ENCODE peak calls at places on chromosomes 3 and 15, in seven cellular contexts. One of them, this sample, is unnamed.
A peak's percentile ranks its signal among the peaks of the same experiment; 100 is the strongest.

GRCh38 chr3:186461141-186461540 is 83.0 kb downstream of the CRYGS start:
- DNase-seq in ELR: peak; percentile 81
- DNase-seq in foreskin melanocyte: peak; percentile 88
- DNase-seq in adipocyte: no peak
- DNase-seq in glutamatergic neuron: no peak
- DNase-seq in GM23248: peak; percentile 82
- DNase-seq in globus pallidus: no peak
- DNase-seq in this sample: no peak

GRCh38 chr3:29141912-29142262 is 139.0 kb upstream of the RBMS3 start:
- DNase-seq in foreskin melanocyte: no peak
- DNase-seq in adipocyte: no peak
- DNase-seq in globus pallidus: no peak
- DNase-seq in ELR: no peak
- DNase-seq in GM23248: no peak
- DNase-seq in glutamatergic neuron: no peak
- DNase-seq in this sample: no peak

GRCh38 chr3:1532935-1533606 is 440.2 kb downstream of the CNTN6 start:
- DNase-seq in glutamatergic neuron: no peak
- DNase-seq in globus pallidus: no peak
- DNase-seq in ELR: no peak
- DNase-seq in GM23248: no peak
- DNase-seq in adipocyte: no peak
- DNase-seq in foreskin melanocyte: no peak
- DNase-seq in this sample: no peak

GRCh38 chr3:155870133-155870944 is at the start of gene GMPS:
- DNase-seq in ELR: peak; percentile 94
- DNase-seq in glutamatergic neuron: peak; percentile 97
- DNase-seq in globus pallidus: peak; percentile 95
- DNase-seq in GM23248: peak; percentile 97
- DNase-seq in adipocyte: peak; percentile 98
- DNase-seq in foreskin melanocyte: peak; percentile 81
- DNase-seq in this sample: peak; percentile 90

GRCh38 chr3:138935864-138936762 is 10.8 kb downstream of the FOXL2 start:
- DNase-seq in ELR: peak; percentile 70
- DNase-seq in GM23248: peak; percentile 76
- DNase-seq in glutamatergic neuron: peak; percentile 93
- DNase-seq in adipocyte: peak; percentile 80
- DNase-seq in foreskin melanocyte: peak; percentile 45
- DNase-seq in globus pallidus: peak; percentile 48
- DNase-seq in this sample: peak; percentile 44

GRCh38 chr3:48552111-48552911 is 4.3 kb downstream of the PFKFB4 start:
- DNase-seq in foreskin melanocyte: no peak
- DNase-seq in adipocyte: no peak
- DNase-seq in glutamatergic neuron: no peak
- DNase-seq in globus pallidus: no peak
- DNase-seq in ELR: no peak
- DNase-seq in GM23248: no peak
- DNase-seq in this sample: no peak

GRCh38 chr3:33957176-33957575 is 158.7 kb downstream of the PDCD6IP start:
- DNase-seq in foreskin melanocyte: no peak
- DNase-seq in ELR: no peak
- DNase-seq in glutamatergic neuron: no peak
- DNase-seq in GM23248: no peak
- DNase-seq in adipocyte: no peak
- DNase-seq in globus pallidus: no peak
- DNase-seq in this sample: no peak

GRCh38 chr15:39586387-39587171 is 5.7 kb downstream of the THBS1 start:
- DNase-seq in globus pallidus: no peak
- DNase-seq in ELR: peak; percentile 82
- DNase-seq in adipocyte: peak; percentile 63
- DNase-seq in GM23248: peak; percentile 93
- DNase-seq in glutamatergic neuron: no peak
- DNase-seq in foreskin melanocyte: no peak
- DNase-seq in this sample: no peak

GRCh38 chr15:58446521-58446920 is 14.7 kb downstream of the LIPC start:
- DNase-seq in foreskin melanocyte: no peak
- DNase-seq in glutamatergic neuron: no peak
- DNase-seq in ELR: no peak
- DNase-seq in GM23248: no peak
- DNase-seq in globus pallidus: no peak
- DNase-seq in adipocyte: no peak
- DNase-seq in this sample: no peak

GRCh38 chr3:117589454-117589853 is 879.9 kb downstream of the TUSC7 start:
- DNase-seq in glutamatergic neuron: no peak
- DNase-seq in foreskin melanocyte: no peak
- DNase-seq in ELR: no peak
- DNase-seq in globus pallidus: peak; percentile 51
- DNase-seq in GM23248: no peak
- DNase-seq in adipocyte: no peak
- DNase-seq in this sample: peak; percentile 9

GRCh38 chr15:44427756-44428724 is 611 bp downstream of the CTDSPL2 start:
- DNase-seq in adipocyte: peak; percentile 78
- DNase-seq in glutamatergic neuron: peak; percentile 71
- DNase-seq in ELR: peak; percentile 73
- DNase-seq in globus pallidus: no peak
- DNase-seq in GM23248: peak; percentile 82
- DNase-seq in foreskin melanocyte: no peak
- DNase-seq in this sample: no peak

GRCh38 chr15:35437157-35437556 is 108.8 kb downstream of the DPH6 start:
- DNase-seq in adipocyte: peak; percentile 9
- DNase-seq in foreskin melanocyte: no peak
- DNase-seq in GM23248: peak; percentile 27
- DNase-seq in glutamatergic neuron: no peak
- DNase-seq in ELR: peak; percentile 19
- DNase-seq in globus pallidus: no peak
- DNase-seq in this sample: no peak

GRCh38 chr3:9226326-9226725 is 23.1 kb downstream of the SRGAP3 start:
- DNase-seq in glutamatergic neuron: no peak
- DNase-seq in globus pallidus: no peak
- DNase-seq in ELR: no peak
- DNase-seq in GM23248: peak; percentile 74
- DNase-seq in adipocyte: peak; percentile 40
- DNase-seq in foreskin melanocyte: no peak
- DNase-seq in this sample: no peak